ENCODE peak calls at places on chromosomes 6 and 20, in nine cellular contexts. One of them, this sample, is unnamed.

GRCh38 chr20:17595846-17596245 is 26.0 kb downstream of the DSTN start:
- DNase-seq in heart right ventricle: no peak
- DNase-seq in body of pancreas: no peak
- DNase-seq in astrocyte: no peak
- DNase-seq in hepatocyte: no peak
- DNase-seq in CD8-positive, alpha-beta memory T cell: no peak
- DNase-seq in CD4-positive, alpha-beta memory T cell: no peak
- DNase-seq in adipocyte: no peak
- DNase-seq in Karpas-422: no peak
- DNase-seq in this sample: no peak

GRCh38 chr6:51608383-51608782 is 479.0 kb downstream of the PKHD1 start:
- DNase-seq in heart right ventricle: no peak
- DNase-seq in body of pancreas: no peak
- DNase-seq in astrocyte: no peak
- DNase-seq in hepatocyte: no peak
- DNase-seq in CD8-positive, alpha-beta memory T cell: no peak
- DNase-seq in CD4-positive, alpha-beta memory T cell: no peak
- DNase-seq in adipocyte: no peak
- DNase-seq in Karpas-422: no peak
- DNase-seq in this sample: no peak

GRCh38 chr6:80440496-80441160 is 334.2 kb downstream of the BCKDHB start:
- DNase-seq in heart right ventricle: no peak
- DNase-seq in body of pancreas: no peak
- DNase-seq in astrocyte: no peak
- DNase-seq in hepatocyte: no peak
- DNase-seq in CD8-positive, alpha-beta memory T cell: no peak
- DNase-seq in CD4-positive, alpha-beta memory T cell: no peak
- DNase-seq in adipocyte: no peak
- DNase-seq in Karpas-422: no peak
- DNase-seq in this sample: no peak

GRCh38 chr6:40285535-40285934 is 301.6 kb downstream of the LRFN2 start:
- DNase-seq in heart right ventricle: no peak
- DNase-seq in body of pancreas: no peak
- DNase-seq in astrocyte: no peak
- DNase-seq in hepatocyte: no peak
- DNase-seq in CD8-positive, alpha-beta memory T cell: no peak
- DNase-seq in CD4-positive, alpha-beta memory T cell: no peak
- DNase-seq in adipocyte: no peak
- DNase-seq in Karpas-422: no peak
- DNase-seq in this sample: no peak

GRCh38 chr20:25000268-25000801 is 7.8 kb upstream of the APMAP start:
- DNase-seq in heart right ventricle: peak; percentile 54
- DNase-seq in body of pancreas: peak; percentile 97
- DNase-seq in astrocyte: peak; percentile 68
- DNase-seq in hepatocyte: peak; percentile 55
- DNase-seq in CD8-positive, alpha-beta memory T cell: no peak
- DNase-seq in CD4-positive, alpha-beta memory T cell: no peak
- DNase-seq in adipocyte: peak; percentile 74
- DNase-seq in Karpas-422: no peak
- DNase-seq in this sample: peak; percentile 60

GRCh38 chr6:14066782-14067406 is 50.7 kb upstream of the CD83 start:
- DNase-seq in heart right ventricle: no peak
- DNase-seq in body of pancreas: peak; percentile 48
- DNase-seq in astrocyte: peak; percentile 65
- DNase-seq in hepatocyte: peak; percentile 82
- DNase-seq in CD8-positive, alpha-beta memory T cell: peak; percentile 43
- DNase-seq in CD4-positive, alpha-beta memory T cell: peak; percentile 52
- DNase-seq in adipocyte: peak; percentile 90
- DNase-seq in Karpas-422: peak; percentile 80
- DNase-seq in this sample: no peak

GRCh38 chr6:27178860-27179259 is 68.6 kb upstream of the PRSS16 start:
- DNase-seq in heart right ventricle: no peak
- DNase-seq in body of pancreas: no peak
- DNase-seq in astrocyte: no peak
- DNase-seq in hepatocyte: peak; percentile 48
- DNase-seq in CD8-positive, alpha-beta memory T cell: no peak
- DNase-seq in CD4-positive, alpha-beta memory T cell: no peak
- DNase-seq in adipocyte: no peak
- DNase-seq in Karpas-422: no peak
- DNase-seq in this sample: no peak

GRCh38 chr6:24797596-24798216 is 1.0 kb downstream of the ARMH2 start:
- DNase-seq in heart right ventricle: no peak
- DNase-seq in body of pancreas: peak; percentile 92
- DNase-seq in astrocyte: no peak
- DNase-seq in hepatocyte: no peak
- DNase-seq in CD8-positive, alpha-beta memory T cell: no peak
- DNase-seq in CD4-positive, alpha-beta memory T cell: no peak
- DNase-seq in adipocyte: no peak
- DNase-seq in Karpas-422: no peak
- DNase-seq in this sample: no peak

GRCh38 chr20:53335509-53335908 is 258.1 kb downstream of the ZNF217 start:
- DNase-seq in heart right ventricle: no peak
- DNase-seq in body of pancreas: no peak
- DNase-seq in astrocyte: no peak
- DNase-seq in hepatocyte: no peak
- DNase-seq in CD8-positive, alpha-beta memory T cell: no peak
- DNase-seq in CD4-positive, alpha-beta memory T cell: no peak
- DNase-seq in adipocyte: no peak
- DNase-seq in Karpas-422: no peak
- DNase-seq in this sample: no peak

GRCh38 chr20:57442160-57442887 is 51.1 kb downstream of the RBM38 start:
- DNase-seq in heart right ventricle: no peak
- DNase-seq in body of pancreas: no peak
- DNase-seq in astrocyte: no peak
- DNase-seq in hepatocyte: no peak
- DNase-seq in CD8-positive, alpha-beta memory T cell: no peak
- DNase-seq in CD4-positive, alpha-beta memory T cell: no peak
- DNase-seq in adipocyte: no peak
- DNase-seq in Karpas-422: no peak
- DNase-seq in this sample: no peak

GRCh38 chr6:136491674-136492235 is 58.5 kb downstream of the MAP7 start:
- DNase-seq in heart right ventricle: no peak
- DNase-seq in body of pancreas: no peak
- DNase-seq in astrocyte: no peak
- DNase-seq in hepatocyte: no peak
- DNase-seq in CD8-positive, alpha-beta memory T cell: no peak
- DNase-seq in CD4-positive, alpha-beta memory T cell: no peak
- DNase-seq in adipocyte: no peak
- DNase-seq in Karpas-422: no peak
- DNase-seq in this sample: no peak

GRCh38 chr6:26295691-26296555 is 69.1 kb upstream of the BTN3A2 start:
- DNase-seq in heart right ventricle: no peak
- DNase-seq in body of pancreas: no peak
- DNase-seq in astrocyte: peak; percentile 70
- DNase-seq in hepatocyte: peak; percentile 68
- DNase-seq in CD8-positive, alpha-beta memory T cell: no peak
- DNase-seq in CD4-positive, alpha-beta memory T cell: no peak
- DNase-seq in adipocyte: peak; percentile 72
- DNase-seq in Karpas-422: no peak
- DNase-seq in this sample: no peak

GRCh38 chr20:53816872-53817398 is 223.3 kb upstream of the ZNF217 start:
- DNase-seq in heart right ventricle: no peak
- DNase-seq in body of pancreas: no peak
- DNase-seq in astrocyte: no peak
- DNase-seq in hepatocyte: no peak
- DNase-seq in CD8-positive, alpha-beta memory T cell: no peak
- DNase-seq in CD4-positive, alpha-beta memory T cell: no peak
- DNase-seq in adipocyte: no peak
- DNase-seq in Karpas-422: no peak
- DNase-seq in this sample: no peak

DNA sequence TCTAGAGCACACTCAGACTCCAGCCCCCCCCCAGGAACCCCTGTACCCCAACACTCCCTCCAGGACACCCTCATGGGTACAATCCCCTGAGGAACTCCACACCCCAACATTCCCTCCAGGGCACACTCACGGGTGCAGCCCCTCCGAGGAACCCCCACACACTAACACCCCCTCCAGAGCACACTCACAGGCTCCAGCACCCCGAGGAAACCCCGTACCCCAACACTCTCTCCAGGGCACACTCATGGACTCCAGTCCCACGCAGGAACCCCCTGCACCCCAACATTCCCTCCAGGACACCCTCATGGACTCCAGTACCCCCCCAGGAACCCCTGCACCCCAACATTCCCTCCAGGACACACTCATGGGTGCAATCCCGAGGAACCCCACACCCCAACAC is 31.6 kb downstream of the LAMA5 start:
- DNase-seq in heart right ventricle: no peak
- DNase-seq in body of pancreas: no peak
- DNase-seq in astrocyte: no peak
- DNase-seq in hepatocyte: no peak
- DNase-seq in CD8-positive, alpha-beta memory T cell: no peak
- DNase-seq in CD4-positive, alpha-beta memory T cell: no peak
- DNase-seq in adipocyte: no peak
- DNase-seq in Karpas-422: no peak
- DNase-seq in this sample: no peak
- H3K9me3 ChIP-seq in heart right ventricle: no peaks in the 10 kb centered on the region
- H3K9me3 ChIP-seq in body of pancreas: no peaks in the 10 kb centered on the region
- H3K9me3 ChIP-seq in astrocyte: no peaks in the 10 kb centered on the region
- H3K9me3 ChIP-seq in hepatocyte: no peaks in the 10 kb centered on the region
- H3K9me3 ChIP-seq in CD8-positive, alpha-beta memory T cell: no peaks in the 10 kb centered on the region
- H3K9me3 ChIP-seq in CD4-positive, alpha-beta memory T cell: no peaks in the 10 kb centered on the region
- H3K9me3 ChIP-seq in adipocyte: no peaks in the 10 kb centered on the region
- H3K9me3 ChIP-seq in Karpas-422: no peaks in the 10 kb centered on the region
- H3K9me3 ChIP-seq in this sample: no peaks in the 10 kb centered on the region

DNA sequence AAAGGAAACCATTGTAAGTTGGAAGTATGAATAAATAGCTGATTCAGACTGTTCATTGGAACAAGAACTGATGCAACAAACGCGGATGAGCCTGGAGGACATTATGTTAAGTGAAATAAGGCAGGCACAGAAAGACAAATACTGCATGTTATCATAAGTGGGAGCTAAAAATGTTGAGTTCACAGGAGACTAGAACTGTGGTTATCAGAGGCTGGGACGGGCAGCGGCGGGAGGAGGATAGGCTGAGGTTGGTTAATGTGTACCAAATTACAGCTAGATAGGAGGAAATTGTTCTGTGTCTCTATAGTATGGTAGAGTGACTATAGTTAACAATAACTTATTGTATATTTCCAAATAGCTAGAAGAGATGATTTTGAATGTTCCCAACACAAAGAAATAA is 40.8 kb downstream of the FAM229B start:
- DNase-seq in heart right ventricle: no peak
- DNase-seq in body of pancreas: no peak
- DNase-seq in astrocyte: no peak
- DNase-seq in hepatocyte: no peak
- DNase-seq in CD8-positive, alpha-beta memory T cell: no peak
- DNase-seq in CD4-positive, alpha-beta memory T cell: no peak
- DNase-seq in adipocyte: no peak
- DNase-seq in Karpas-422: no peak
- DNase-seq in this sample: no peak
- H3K36me3 ChIP-seq in heart right ventricle: no peaks in the 10 kb centered on the region
- H3K36me3 ChIP-seq in body of pancreas: no peaks in the 10 kb centered on the region
- H3K36me3 ChIP-seq in astrocyte: peaks cover 17% of the 10 kb centered on the region
- H3K36me3 ChIP-seq in hepatocyte: no peaks in the 10 kb centered on the region
- H3K36me3 ChIP-seq in CD8-positive, alpha-beta memory T cell: no peaks in the 10 kb centered on the region
- H3K36me3 ChIP-seq in CD4-positive, alpha-beta memory T cell: no peaks in the 10 kb centered on the region
- H3K36me3 ChIP-seq in adipocyte: peaks cover 99% of the 10 kb centered on the region
- H3K36me3 ChIP-seq in Karpas-422: no peaks in the 10 kb centered on the region
- H3K36me3 ChIP-seq in this sample: peaks cover 21% of the 10 kb centered on the region

DNA sequence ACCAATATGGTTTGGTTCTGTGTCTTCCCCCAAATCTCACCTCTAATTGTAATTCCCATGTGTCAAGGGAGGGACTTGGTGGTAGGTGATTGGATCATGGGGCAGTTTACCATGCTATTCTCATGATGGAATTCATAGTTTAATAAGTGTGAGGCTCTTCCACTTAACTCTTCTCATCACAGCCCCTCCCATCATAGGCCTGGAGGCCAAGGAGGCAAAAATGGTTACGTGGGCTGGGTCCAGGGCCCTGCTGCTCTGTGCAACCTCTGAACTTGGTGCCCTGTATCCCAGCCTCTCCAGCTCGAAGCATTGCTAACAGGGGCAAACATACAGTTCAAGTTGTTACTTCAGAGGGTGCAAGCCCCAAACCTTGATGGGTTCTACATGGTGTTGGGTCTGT is 232.7 kb downstream of the ADGRG6 start:
- DNase-seq in heart right ventricle: no peak
- DNase-seq in body of pancreas: no peak
- DNase-seq in astrocyte: no peak
- DNase-seq in hepatocyte: no peak
- DNase-seq in CD8-positive, alpha-beta memory T cell: no peak
- DNase-seq in CD4-positive, alpha-beta memory T cell: no peak
- DNase-seq in adipocyte: no peak
- DNase-seq in Karpas-422: no peak
- DNase-seq in this sample: no peak
- H3K9me3 ChIP-seq in heart right ventricle: peaks cover 3% of the 10 kb centered on the region
- H3K9me3 ChIP-seq in body of pancreas: no peaks in the 10 kb centered on the region
- H3K9me3 ChIP-seq in astrocyte: peaks cover 3% of the 10 kb centered on the region
- H3K9me3 ChIP-seq in hepatocyte: peaks cover 2% of the 10 kb centered on the region
- H3K9me3 ChIP-seq in CD8-positive, alpha-beta memory T cell: peaks cover 6% of the 10 kb centered on the region
- H3K9me3 ChIP-seq in CD4-positive, alpha-beta memory T cell: no peaks in the 10 kb centered on the region
- H3K9me3 ChIP-seq in adipocyte: peaks cover 8% of the 10 kb centered on the region
- H3K9me3 ChIP-seq in Karpas-422: peaks cover 5% of the 10 kb centered on the region
- H3K9me3 ChIP-seq in this sample: peaks cover 10% of the 10 kb centered on the region

GRCh38 chr6:112114577-112115223 is 27.3 kb downstream of the FAM229B start:
- DNase-seq in heart right ventricle: no peak
- DNase-seq in body of pancreas: no peak
- DNase-seq in astrocyte: no peak
- DNase-seq in hepatocyte: no peak
- DNase-seq in CD8-positive, alpha-beta memory T cell: no peak
- DNase-seq in CD4-positive, alpha-beta memory T cell: no peak
- DNase-seq in adipocyte: no peak
- DNase-seq in Karpas-422: no peak
- DNase-seq in this sample: no peak

GRCh38 chr6:112116215-112116614 is 28.8 kb downstream of the FAM229B start:
- DNase-seq in heart right ventricle: no peak
- DNase-seq in body of pancreas: no peak
- DNase-seq in astrocyte: no peak
- DNase-seq in hepatocyte: no peak
- DNase-seq in CD8-positive, alpha-beta memory T cell: no peak
- DNase-seq in CD4-positive, alpha-beta memory T cell: no peak
- DNase-seq in adipocyte: no peak
- DNase-seq in Karpas-422: no peak
- DNase-seq in this sample: no peak

GRCh38 chr6:112113918-112114317 is 26.5 kb downstream of the FAM229B start:
- DNase-seq in heart right ventricle: no peak
- DNase-seq in body of pancreas: no peak
- DNase-seq in astrocyte: no peak
- DNase-seq in hepatocyte: no peak
- DNase-seq in CD8-positive, alpha-beta memory T cell: no peak
- DNase-seq in CD4-positive, alpha-beta memory T cell: no peak
- DNase-seq in adipocyte: no peak
- DNase-seq in Karpas-422: no peak
- DNase-seq in this sample: no peak

GRCh38 chr6:112118034-112118433 is 30.6 kb downstream of the FAM229B start:
- DNase-seq in heart right ventricle: no peak
- DNase-seq in body of pancreas: no peak
- DNase-seq in astrocyte: peak; percentile 3
- DNase-seq in hepatocyte: no peak
- DNase-seq in CD8-positive, alpha-beta memory T cell: no peak
- DNase-seq in CD4-positive, alpha-beta memory T cell: no peak
- DNase-seq in adipocyte: peak; percentile 1
- DNase-seq in Karpas-422: no peak
- DNase-seq in this sample: no peak

DNA sequence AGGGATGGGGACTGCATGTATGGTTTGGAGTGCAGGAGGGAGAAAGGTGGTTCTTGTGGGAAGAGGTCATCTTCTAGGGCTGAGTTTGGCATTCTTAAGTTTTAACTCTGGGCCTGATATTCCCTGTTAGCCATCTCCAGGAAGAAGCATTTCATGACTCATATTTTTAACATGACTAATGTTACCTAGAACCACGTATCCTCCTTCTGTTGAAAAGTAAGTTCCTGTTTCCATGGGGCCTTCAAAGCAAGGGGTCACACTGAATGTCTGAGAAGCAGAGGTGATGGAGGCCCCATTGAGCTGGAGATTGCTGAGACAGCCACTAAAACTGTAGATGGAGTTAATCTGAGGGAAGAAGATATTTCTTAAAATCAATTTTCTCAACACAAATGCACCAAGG is 30.2 kb downstream of the FAM229B start:
- DNase-seq in heart right ventricle: no peak
- DNase-seq in body of pancreas: no peak
- DNase-seq in astrocyte: peak; percentile 69
- DNase-seq in hepatocyte: no peak
- DNase-seq in CD8-positive, alpha-beta memory T cell: no peak
- DNase-seq in CD4-positive, alpha-beta memory T cell: no peak
- DNase-seq in adipocyte: no peak
- DNase-seq in Karpas-422: no peak
- DNase-seq in this sample: no peak
- H3K36me3 ChIP-seq in heart right ventricle: peaks cover 4% of the 10 kb centered on the region
- H3K36me3 ChIP-seq in body of pancreas: no peaks in the 10 kb centered on the region
- H3K36me3 ChIP-seq in astrocyte: peaks cover 27% of the 10 kb centered on the region
- H3K36me3 ChIP-seq in hepatocyte: no peaks in the 10 kb centered on the region
- H3K36me3 ChIP-seq in CD8-positive, alpha-beta memory T cell: no peaks in the 10 kb centered on the region
- H3K36me3 ChIP-seq in CD4-positive, alpha-beta memory T cell: no peaks in the 10 kb centered on the region
- H3K36me3 ChIP-seq in adipocyte: peaks cover 100% of the 10 kb centered on the region
- H3K36me3 ChIP-seq in Karpas-422: no peaks in the 10 kb centered on the region
- H3K36me3 ChIP-seq in this sample: no peaks in the 10 kb centered on the region

This sample was measured in Peyer's patch.